ENCODE peak calls at places on chromosomes 3 and 15, in seven cellular contexts. F is K562, X is HCT116, B is T47D, Q is HepG2, D is GM12878, J is H1. V is an unnamed sample.

GRCh38 chr3:13077431-13078157 is 4.4 kb upstream of the IQSEC1 start:
- DNase-seq in F (no peak), X (no peak), B (no peak), Q (no peak), D (no peak), J (no peak), V (peak)

GRCh38 chr3:53040361-53040820 is 5.5 kb downstream of the SFMBT1 start:
- DNase-seq in F (no peak), X (no peak), B (no peak), Q (peak), D (no peak), J (no peak), V (no peak)

GRCh38 chr3:175670572-175670971 is 811.4 kb downstream of the NAALADL2 start:
- DNase-seq in F (no peak), X (no peak), B (no peak), Q (no peak), D (no peak), J (no peak), V (no peak)

GRCh38 chr3:160106905-160107861 is 118.0 kb upstream of the C3orf80 start:
- DNase-seq in F (no peak), X (no peak), B (no peak), Q (peak), D (no peak), J (no peak), V (no peak)

GRCh38 chr3:77053769-77054168 is 13.9 kb downstream of the ROBO2 start:
- DNase-seq in F (no peak), X (no peak), B (no peak), Q (no peak), D (no peak), J (no peak), V (peak)

GRCh38 chr15:69576948-69577351 is 124.3 kb downstream of the RPLP1 start:
- DNase-seq in F (no peak), X (no peak), B (peak), Q (no peak), D (no peak), J (no peak), V (no peak)

GRCh38 chr3:66402596-66403267 is 98.1 kb downstream of the LRIG1 start:
- DNase-seq in F (no peak), X (no peak), B (no peak), Q (no peak), D (no peak), J (no peak), V (no peak)

GRCh38 chr3:12399226-12399625 is 85.1 kb upstream of the TSEN2 start:
- DNase-seq in F (no peak), X (no peak), B (no peak), Q (no peak), D (no peak), J (no peak), V (no peak)

DNA sequence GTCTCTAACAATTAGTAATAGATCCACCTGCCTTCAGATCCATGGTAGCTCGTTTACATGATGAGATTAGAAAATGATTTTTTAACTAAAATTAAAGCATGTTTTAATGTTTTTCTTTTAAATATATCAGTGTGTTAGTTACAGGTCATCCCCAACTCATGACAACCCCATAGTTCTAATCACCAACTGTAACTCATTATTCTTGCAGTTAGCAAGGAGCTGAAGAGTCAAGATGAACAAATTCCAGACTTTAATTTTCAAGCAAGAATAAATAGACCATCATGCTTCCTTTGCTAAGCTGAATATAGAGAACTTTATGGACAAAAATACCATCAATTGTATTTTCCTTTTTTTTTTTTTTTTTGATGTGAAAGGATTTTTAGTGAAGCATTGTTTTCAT is 101.1 kb downstream of the TOP2B start:
- DNase-seq in F (no peak), X (no peak), B (no peak), Q (no peak), D (no peak), J (no peak), V (no peak)
- TF ChIP-seq JUND in F (no peak), X (no peak), B (no peak), Q (no peak), D (no peak), J (no peak), V (no peak)

DNA sequence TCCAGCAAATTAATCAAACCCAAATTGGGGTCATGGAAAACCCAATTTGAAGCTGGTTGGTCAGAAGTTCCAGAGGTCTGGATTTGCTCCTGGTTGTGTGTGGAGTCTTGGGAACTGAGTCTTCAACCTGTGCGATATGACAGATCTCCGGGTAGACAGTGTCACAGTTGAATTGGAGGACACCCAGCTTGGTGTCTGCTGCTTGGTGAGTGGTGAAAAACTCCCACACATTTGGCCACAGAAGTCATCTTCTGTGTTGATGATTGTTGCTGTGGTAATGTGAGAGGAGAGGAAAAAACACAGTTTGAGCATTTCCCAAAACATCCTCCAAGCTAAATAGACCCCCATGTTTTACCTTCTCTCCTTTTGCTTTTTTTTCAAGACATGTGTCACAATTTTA is 218.1 kb downstream of the TP63 start:
- DNase-seq in F (no peak), X (no peak), B (no peak), Q (no peak), D (no peak), J (no peak), V (no peak)
- TF ChIP-seq JUND in F (no peak), X (no peak), B (no peak), Q (no peak), D (no peak), J (no peak), V (no peak)

DNA sequence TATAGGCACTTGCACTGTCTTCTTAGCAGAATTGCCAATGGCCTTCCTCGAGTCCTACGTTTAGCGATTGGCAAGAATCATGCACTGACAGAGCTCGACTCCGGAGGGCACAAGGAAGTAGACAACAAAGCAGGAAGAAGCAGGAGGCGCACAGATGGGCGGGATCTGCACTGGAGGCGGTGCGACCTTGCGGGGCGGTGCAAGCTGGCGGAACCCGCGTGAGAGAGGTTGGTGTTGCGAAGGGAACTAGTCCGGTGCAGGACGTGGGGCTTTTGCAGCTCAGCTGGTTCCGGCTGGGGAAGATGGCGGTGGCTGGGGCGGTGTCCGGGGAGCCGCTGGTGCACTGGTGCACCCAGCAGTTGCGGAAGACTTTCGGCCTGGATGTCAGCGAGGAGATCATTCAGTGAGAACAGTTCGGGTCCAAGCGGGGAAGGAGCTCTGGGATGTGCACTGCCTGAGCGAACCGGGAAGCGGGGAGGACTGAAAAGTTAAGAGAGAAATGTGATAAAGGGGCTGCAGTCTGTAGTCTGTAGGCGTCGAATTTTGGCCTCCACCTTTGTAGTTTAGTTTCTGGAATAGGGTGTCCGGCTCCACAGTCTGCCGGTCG is at the start of gene TRIP4:
- DNase-seq in F (peak), X (peak), B (peak), Q (peak), D (peak), J (peak), V (peak)
- TF ChIP-seq JUND in F (peak), X (no peak), B (no peak), Q (peak), D (no peak), J (peak), V (no peak)

GRCh38 chr3:126570103-126570541 is 11.4 kb upstream of the C3orf22 start:
- DNase-seq in F (no peak), X (no peak), B (no peak), Q (peak), D (no peak), J (peak), V (no peak)
- TF ChIP-seq JUND in F (no peak), X (no peak), B (no peak), Q (no peak), D (no peak), J (no peak), V (no peak)

GRCh38 chr3:4690277-4690676 is 197.1 kb downstream of the ITPR1 start:
- DNase-seq in F (no peak), X (no peak), B (no peak), Q (no peak), D (no peak), J (no peak), V (no peak)

GRCh38 chr3:4689021-4689420 is 195.9 kb downstream of the ITPR1 start:
- DNase-seq in F (no peak), X (no peak), B (no peak), Q (no peak), D (no peak), J (no peak), V (no peak)

GRCh38 chr3:4695846-4696245 is 202.7 kb downstream of the ITPR1 start:
- DNase-seq in F (no peak), X (no peak), B (no peak), Q (no peak), D (no peak), J (no peak), V (no peak)

GRCh38 chr3:4696266-4696665 is 203.1 kb downstream of the ITPR1 start:
- DNase-seq in F (no peak), X (no peak), B (no peak), Q (no peak), D (no peak), J (no peak), V (no peak)

GRCh38 chr3:4693620-4694019 is 200.5 kb downstream of the ITPR1 start:
- DNase-seq in F (no peak), X (no peak), B (no peak), Q (no peak), D (peak), J (no peak), V (no peak)
- TF ChIP-seq JUND in F (no peak), X (no peak), B (no peak), Q (no peak), D (no peak), J (no peak), V (no peak)

GRCh38 chr15:72813345-72814004 is 29.9 kb upstream of the ADPGK start:
- DNase-seq in F (no peak), X (no peak), B (no peak), Q (no peak), D (no peak), J (no peak), V (no peak)
- TF ChIP-seq JUND in F (no peak), X (no peak), B (no peak), Q (no peak), D (no peak), J (no peak), V (no peak)